ENCODE peak calls at places on chromosomes 5 and 9, in nine cellular contexts. One of them, this sample, is unnamed.

GRCh38 chr9:133420392-133420827 is 1.8 kb upstream of the ADAMTS13 start:
- DNase-seq in tibial nerve: no peak
- DNase-seq in adrenal gland: no peak
- DNase-seq in A549: peak
- DNase-seq in ovary: no peak
- DNase-seq in spleen: no peak
- DNase-seq in IMR-90: no peak
- DNase-seq in K562: no peak
- DNase-seq in breast epithelium: no peak
- DNase-seq in this sample: no peak

GRCh38 chr9:111992523-111992922 is 95.9 kb downstream of the UGCG start:
- DNase-seq in spleen: no peak
- DNase-seq in adrenal gland: no peak
- DNase-seq in breast epithelium: no peak
- DNase-seq in IMR-90: peak
- DNase-seq in tibial nerve: no peak
- DNase-seq in A549: no peak
- DNase-seq in K562: no peak
- DNase-seq in ovary: no peak
- DNase-seq in this sample: peak

GRCh38 chr9:119884411-119884810 is 515.2 kb upstream of the BRINP1 start:
- DNase-seq in breast epithelium: no peak
- DNase-seq in tibial nerve: no peak
- DNase-seq in adrenal gland: no peak
- DNase-seq in A549: no peak
- DNase-seq in spleen: no peak
- DNase-seq in K562: no peak
- DNase-seq in IMR-90: no peak
- DNase-seq in ovary: no peak
- DNase-seq in this sample: no peak

GRCh38 chr9:28868224-28868623 is 1294.9 kb upstream of the C9orf72 start:
- DNase-seq in tibial nerve: no peak
- DNase-seq in breast epithelium: no peak
- DNase-seq in spleen: no peak
- DNase-seq in A549: no peak
- DNase-seq in IMR-90: no peak
- DNase-seq in ovary: no peak
- DNase-seq in adrenal gland: no peak
- DNase-seq in K562: no peak
- DNase-seq in this sample: no peak

GRCh38 chr5:154478752-154479159 is 729 bp upstream of the HAND1 start:
- DNase-seq in K562: no peak
- DNase-seq in ovary: no peak
- DNase-seq in A549: no peak
- DNase-seq in tibial nerve: no peak
- DNase-seq in adrenal gland: no peak
- DNase-seq in spleen: no peak
- DNase-seq in breast epithelium: no peak
- DNase-seq in IMR-90: no peak
- DNase-seq in this sample: no peak

GRCh38 chr5:155368490-155368889 is 354.9 kb downstream of the KIF4B start:
- DNase-seq in K562: no peak
- DNase-seq in tibial nerve: no peak
- DNase-seq in spleen: no peak
- DNase-seq in IMR-90: no peak
- DNase-seq in breast epithelium: no peak
- DNase-seq in ovary: no peak
- DNase-seq in adrenal gland: no peak
- DNase-seq in A549: no peak
- DNase-seq in this sample: no peak

GRCh38 chr5:103745353-103746065 is 182.9 kb upstream of the NUDT12 start:
- DNase-seq in IMR-90: no peak
- DNase-seq in spleen: no peak
- DNase-seq in tibial nerve: no peak
- DNase-seq in breast epithelium: no peak
- DNase-seq in ovary: no peak
- DNase-seq in adrenal gland: no peak
- DNase-seq in K562: no peak
- DNase-seq in A549: no peak
- DNase-seq in this sample: no peak

GRCh38 chr5:64947031-64947430 is 178.3 kb downstream of the CWC27 start:
- DNase-seq in spleen: no peak
- DNase-seq in IMR-90: peak
- DNase-seq in breast epithelium: no peak
- DNase-seq in adrenal gland: no peak
- DNase-seq in A549: no peak
- DNase-seq in K562: no peak
- DNase-seq in ovary: no peak
- DNase-seq in tibial nerve: no peak
- DNase-seq in this sample: no peak

GRCh38 chr5:154755361-154756202 is at the start of gene LARP1:
- DNase-seq in adrenal gland: peak
- DNase-seq in K562: peak
- DNase-seq in breast epithelium: no peak
- DNase-seq in tibial nerve: peak
- DNase-seq in A549: peak
- DNase-seq in spleen: peak
- DNase-seq in IMR-90: peak
- DNase-seq in ovary: no peak
- DNase-seq in this sample: peak

GRCh38 chr9:99809586-99810357 is 11.9 kb upstream of the NR4A3 start:
- DNase-seq in tibial nerve: no peak
- DNase-seq in ovary: no peak
- DNase-seq in adrenal gland: no peak
- DNase-seq in K562: no peak
- DNase-seq in IMR-90: no peak
- DNase-seq in breast epithelium: no peak
- DNase-seq in A549: no peak
- DNase-seq in spleen: no peak
- DNase-seq in this sample: no peak

GRCh38 chr9:114501786-114502682 is 3.2 kb downstream of the WHRN start:
- DNase-seq in breast epithelium: no peak
- DNase-seq in tibial nerve: no peak
- DNase-seq in A549: peak
- DNase-seq in K562: peak
- DNase-seq in IMR-90: peak
- DNase-seq in ovary: no peak
- DNase-seq in spleen: no peak
- DNase-seq in adrenal gland: peak
- DNase-seq in this sample: peak

GRCh38 chr9:130995399-130995941 is 13.5 kb upstream of the LAMC3 start:
- DNase-seq in K562: peak
- DNase-seq in breast epithelium: no peak
- DNase-seq in A549: peak
- DNase-seq in IMR-90: peak
- DNase-seq in tibial nerve: no peak
- DNase-seq in ovary: no peak
- DNase-seq in adrenal gland: peak
- DNase-seq in spleen: no peak
- DNase-seq in this sample: peak

GRCh38 chr9:79012561-79012960 is 559.2 kb upstream of the TLE4 start:
- DNase-seq in spleen: no peak
- DNase-seq in IMR-90: peak
- DNase-seq in tibial nerve: no peak
- DNase-seq in K562: no peak
- DNase-seq in adrenal gland: no peak
- DNase-seq in ovary: no peak
- DNase-seq in breast epithelium: no peak
- DNase-seq in A549: peak
- DNase-seq in this sample: peak

GRCh38 chr5:53730938-53731337 is 170.5 kb downstream of the NDUFS4 start:
- DNase-seq in spleen: no peak
- DNase-seq in adrenal gland: peak
- DNase-seq in breast epithelium: no peak
- DNase-seq in ovary: no peak
- DNase-seq in tibial nerve: no peak
- DNase-seq in IMR-90: no peak
- DNase-seq in K562: no peak
- DNase-seq in A549: no peak
- DNase-seq in this sample: no peak

DNA sequence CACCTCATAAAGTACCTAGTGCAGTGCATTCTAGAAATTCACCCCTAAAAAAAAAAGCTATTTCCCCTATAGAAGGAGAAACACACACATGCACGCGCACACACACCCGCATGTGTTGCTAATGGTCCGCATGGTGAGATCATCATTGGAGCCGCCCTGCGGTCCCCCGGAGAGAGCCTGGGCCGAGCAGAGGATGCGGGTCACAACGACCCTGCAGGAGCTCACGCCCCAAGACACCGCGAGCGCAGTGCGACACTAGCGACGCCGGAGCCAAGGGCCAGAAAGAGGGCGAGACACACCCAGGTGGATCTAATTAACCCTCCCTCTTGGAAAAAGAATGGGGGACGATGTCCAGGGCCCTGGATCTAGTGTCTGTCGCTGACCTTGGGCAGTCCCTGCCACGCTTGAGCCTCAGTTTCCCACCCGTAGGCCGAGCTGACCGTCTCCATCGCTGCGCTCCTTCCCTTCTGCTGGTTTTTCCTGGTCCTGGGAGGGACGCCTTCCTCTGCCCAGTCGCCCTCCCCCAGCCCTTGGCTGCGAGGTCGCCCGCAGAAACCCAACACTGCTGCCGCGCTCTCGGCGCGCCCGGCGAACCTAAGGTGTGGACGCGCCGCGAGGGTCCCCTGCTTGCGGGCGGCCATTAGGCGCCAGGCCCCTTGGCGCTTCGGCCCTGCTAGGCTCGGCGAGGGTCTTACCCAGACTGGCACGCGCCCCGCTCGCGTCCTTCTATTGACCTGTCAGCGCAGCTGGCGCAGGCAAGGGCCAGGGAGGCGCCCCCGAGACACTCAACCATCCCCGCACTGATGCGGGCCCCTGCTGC is 47.6 kb upstream of the RNF20 start:
- DNase-seq in ovary: peak
- DNase-seq in IMR-90: peak
- DNase-seq in adrenal gland: peak
- DNase-seq in tibial nerve: no peak
- DNase-seq in spleen: no peak
- DNase-seq in A549: peak
- DNase-seq in breast epithelium: no peak
- DNase-seq in K562: peak
- DNase-seq in this sample: no peak
- TF ChIP-seq POLR2A in ovary: peak
- TF ChIP-seq POLR2A in IMR-90: no peak
- TF ChIP-seq POLR2A in adrenal gland: no peak
- TF ChIP-seq POLR2A in tibial nerve: no peak
- TF ChIP-seq POLR2A in spleen: no peak
- TF ChIP-seq POLR2A in A549: peak
- TF ChIP-seq POLR2A in breast epithelium: no peak
- TF ChIP-seq POLR2A in K562: peak
- TF ChIP-seq POLR2A in this sample: no peak

DNA sequence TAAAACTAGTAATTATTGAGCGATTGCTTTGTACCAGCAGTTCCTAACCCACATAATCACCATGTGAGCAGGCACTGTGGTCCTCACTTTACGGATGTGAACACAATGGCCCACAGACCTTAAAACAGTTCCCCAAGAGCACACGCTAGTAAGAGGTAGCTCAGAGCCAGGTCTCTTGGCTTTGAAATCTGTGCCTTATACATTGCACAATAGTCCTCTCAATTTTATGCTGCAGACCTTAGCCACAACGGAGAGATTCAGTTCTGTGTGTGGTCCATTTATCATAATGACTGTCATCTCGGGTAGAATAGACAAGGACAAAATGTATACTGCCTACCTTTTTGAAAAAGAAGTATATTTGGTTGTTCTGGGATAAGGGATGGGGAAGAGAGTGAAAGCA is 289.0 kb upstream of the ANKRD55 start:
- DNase-seq in A549: no peak
- DNase-seq in spleen: no peak
- DNase-seq in IMR-90: no peak
- DNase-seq in K562: no peak
- DNase-seq in ovary: no peak
- DNase-seq in breast epithelium: no peak
- DNase-seq in tibial nerve: no peak
- DNase-seq in adrenal gland: no peak
- DNase-seq in this sample: no peak
- TF ChIP-seq POLR2A in A549: no peak
- TF ChIP-seq POLR2A in spleen: no peak
- TF ChIP-seq POLR2A in IMR-90: no peak
- TF ChIP-seq POLR2A in K562: no peak
- TF ChIP-seq POLR2A in ovary: no peak
- TF ChIP-seq POLR2A in breast epithelium: no peak
- TF ChIP-seq POLR2A in tibial nerve: no peak
- TF ChIP-seq POLR2A in adrenal gland: no peak
- TF ChIP-seq POLR2A in this sample: no peak

GRCh38 chr9:128456613-128457061 is 831 bp downstream of the ODF2 start:
- DNase-seq in ovary: peak
- DNase-seq in A549: peak
- DNase-seq in spleen: peak
- DNase-seq in IMR-90: peak
- DNase-seq in tibial nerve: peak
- DNase-seq in adrenal gland: peak
- DNase-seq in K562: peak
- DNase-seq in breast epithelium: no peak
- DNase-seq in this sample: peak

GRCh38 chr9:128459011-128459410 is 3.2 kb downstream of the ODF2 start:
- DNase-seq in IMR-90: no peak
- DNase-seq in A549: no peak
- DNase-seq in ovary: no peak
- DNase-seq in adrenal gland: no peak
- DNase-seq in breast epithelium: no peak
- DNase-seq in K562: no peak
- DNase-seq in spleen: no peak
- DNase-seq in tibial nerve: no peak
- DNase-seq in this sample: no peak

GRCh38 chr9:128457207-128457606 is 1.4 kb downstream of the ODF2 start:
- DNase-seq in A549: no peak
- DNase-seq in adrenal gland: no peak
- DNase-seq in K562: no peak
- DNase-seq in ovary: no peak
- DNase-seq in breast epithelium: no peak
- DNase-seq in IMR-90: no peak
- DNase-seq in spleen: peak
- DNase-seq in tibial nerve: no peak
- DNase-seq in this sample: no peak

GRCh38 chr9:128454991-128455390 is 815 bp upstream of the ODF2 start:
- DNase-seq in adrenal gland: no peak
- DNase-seq in K562: no peak
- DNase-seq in ovary: no peak
- DNase-seq in A549: no peak
- DNase-seq in tibial nerve: no peak
- DNase-seq in IMR-90: no peak
- DNase-seq in spleen: no peak
- DNase-seq in breast epithelium: no peak
- DNase-seq in this sample: no peak

GRCh38 chr9:128455849-128456612 is at the start of gene ODF2:
- DNase-seq in ovary: peak
- DNase-seq in breast epithelium: peak
- DNase-seq in IMR-90: peak
- DNase-seq in adrenal gland: peak
- DNase-seq in tibial nerve: peak
- DNase-seq in K562: peak
- DNase-seq in spleen: peak
- DNase-seq in A549: peak
- DNase-seq in this sample: peak
- TF ChIP-seq POLR2A in ovary: peak
- TF ChIP-seq POLR2A in breast epithelium: no peak
- TF ChIP-seq POLR2A in IMR-90: peak
- TF ChIP-seq POLR2A in adrenal gland: no peak
- TF ChIP-seq POLR2A in tibial nerve: no peak
- TF ChIP-seq POLR2A in K562: peak
- TF ChIP-seq POLR2A in spleen: peak
- TF ChIP-seq POLR2A in A549: peak
- TF ChIP-seq POLR2A in this sample: peak

GRCh38 chr5:14265574-14265973 is 122.4 kb downstream of the TRIO start:
- DNase-seq in spleen: no peak
- DNase-seq in tibial nerve: no peak
- DNase-seq in K562: no peak
- DNase-seq in breast epithelium: no peak
- DNase-seq in A549: peak
- DNase-seq in IMR-90: peak
- DNase-seq in adrenal gland: no peak
- DNase-seq in ovary: no peak
- DNase-seq in this sample: peak
- TF ChIP-seq POLR2A in spleen: no peak
- TF ChIP-seq POLR2A in tibial nerve: no peak
- TF ChIP-seq POLR2A in K562: no peak
- TF ChIP-seq POLR2A in breast epithelium: no peak
- TF ChIP-seq POLR2A in A549: no peak
- TF ChIP-seq POLR2A in IMR-90: no peak
- TF ChIP-seq POLR2A in adrenal gland: no peak
- TF ChIP-seq POLR2A in ovary: no peak
- TF ChIP-seq POLR2A in this sample: no peak

This sample was measured in H54.